ENCODE peak calls at places on chromosomes 1 and 21, in six cellular contexts. Q, F, M, G, C and Y are unnamed samples.

GRCh38 chr21:45975017-45975595 is 6.5 kb upstream of the COL6A1 start:
- DNase-seq in C (no peak), G (peak), M (no peak), F (no peak), Q (no peak), Y (no peak)

GRCh38 chr1:197222780-197223179 is 45.3 kb upstream of the CRB1 start:
- DNase-seq in G (no peak), Q (no peak), C (no peak), F (no peak), M (no peak), Y (no peak)

GRCh38 chr1:8677782-8678181 is 139.7 kb downstream of the RERE start:
- DNase-seq in G (no peak), M (no peak), F (no peak), C (no peak), Q (no peak), Y (no peak)

GRCh38 chr1:193251950-193252349 is 65.5 kb upstream of the B3GALT2 start:
- DNase-seq in M (no peak), F (no peak), G (no peak), Q (no peak), C (no peak), Y (no peak)

GRCh38 chr1:246329900-246330299 is 177.2 kb downstream of the SMYD3 start:
- DNase-seq in M (no peak), F (no peak), G (peak), C (no peak), Q (peak), Y (no peak)

GRCh38 chr1:50271968-50272578 is 151.2 kb downstream of the DMRTA2 start:
- DNase-seq in M (peak), Q (peak), G (peak), F (no peak), C (peak), Y (no peak)

GRCh38 chr1:26411624-26412074 is 1.0 kb downstream of the LIN28A start:
- DNase-seq in F (no peak), G (no peak), M (no peak), Q (no peak), C (no peak), Y (no peak)

GRCh38 chr1:93871356-93871755 is 7.7 kb downstream of the DNTTIP2 start:
- DNase-seq in Q (no peak), C (no peak), M (no peak), F (no peak), G (no peak), Y (no peak)

GRCh38 chr1:43454270-43455011 is 710 bp upstream of the HYI start:
- DNase-seq in G (peak), F (peak), C (peak), M (no peak), Q (peak), Y (peak)

GRCh38 chr21:37668462-37669239 is 247.6 kb downstream of the KCNJ6 start:
- DNase-seq in Q (no peak), G (no peak), F (no peak), C (no peak), M (no peak), Y (no peak)

GRCh38 chr1:2637472-2637871 is 4.7 kb upstream of the MMEL1 start:
- DNase-seq in Q (no peak), M (no peak), G (no peak), C (no peak), F (no peak), Y (no peak)

GRCh38 chr1:203860396-203860951 is 925 bp upstream of the SNRPE start:
- DNase-seq in F (no peak), M (no peak), Q (no peak), G (peak), C (no peak), Y (peak)

GRCh38 chr1:207948536-207949250 is 37.8 kb upstream of the CD34 start:
- DNase-seq in M (no peak), F (no peak), Q (no peak), G (no peak), C (no peak), Y (no peak)

GRCh38 chr1:67741121-67741520 is 56.1 kb downstream of the GADD45A start:
- DNase-seq in Q (no peak), G (no peak), M (no peak), C (no peak), F (no peak), Y (no peak)

GRCh38 chr21:35556536-35556935 is 503.8 kb downstream of the SETD4 start:
- DNase-seq in G (no peak), M (no peak), F (no peak), Q (no peak), C (no peak), Y (no peak)

GRCh38 chr1:54282101-54282847 is 82.3 kb downstream of the MRPL37 start:
- DNase-seq in M (no peak), G (no peak), Q (no peak), F (no peak), C (no peak), Y (no peak)

GRCh38 chr1:43366179-43366578 is 1.6 kb downstream of the ELOVL1 start:
- DNase-seq in F (no peak), C (no peak), Q (peak), M (no peak), G (peak), Y (no peak)

GRCh38 chr1:32052887-32053286 is 19.9 kb upstream of the TMEM39B start:
- DNase-seq in G (peak), F (no peak), Q (no peak), M (no peak), C (no peak), Y (no peak)

GRCh38 chr21:18041012-18041411 is 203.6 kb upstream of the CHODL start:
- DNase-seq in C (no peak), G (peak), M (no peak), Q (peak), F (no peak), Y (no peak)

GRCh38 chr1:150895618-150896017 is 8.7 kb downstream of the CTXND2 start:
- DNase-seq in C (no peak), M (peak), F (no peak), Q (no peak), G (peak), Y (peak)

GRCh38 chr1:215568287-215568692 is 1.2 kb downstream of the KCTD3 start:
- DNase-seq in C (peak), G (no peak), F (no peak), M (no peak), Q (peak), Y (no peak)

GRCh38 chr1:4086921-4087320 is 186.8 kb upstream of the C1orf174 start:
- DNase-seq in Q (no peak), C (no peak), M (no peak), F (no peak), G (no peak), Y (no peak)

GRCh38 chr1:59473813-59474212 is 176.9 kb downstream of the FGGY start:
- DNase-seq in Q (no peak), G (no peak), M (no peak), F (no peak), C (no peak), Y (no peak)

GRCh38 chr1:32404956-32405355 is 10.7 kb upstream of the BSDC1 start:
- DNase-seq in Q (no peak), M (no peak), C (no peak), F (no peak), G (no peak), Y (no peak)

GRCh38 chr21:42624095-42624830 is 29.2 kb upstream of the PDE9A start:
- DNase-seq in M (no peak), Q (no peak), G (peak), C (no peak), F (no peak), Y (no peak)

GRCh38 chr1:101653482-101653946 is 343.2 kb downstream of the OLFM3 start:
- DNase-seq in M (no peak), F (no peak), G (peak), Q (peak), C (peak), Y (no peak)

GRCh38 chr1:110975265-110975664 is 11.5 kb upstream of the LRIF1 start:
- DNase-seq in F (no peak), C (no peak), Q (no peak), M (no peak), G (no peak), Y (no peak)

GRCh38 chr21:42614811-42615342 is 38.5 kb upstream of the PDE9A start:
- DNase-seq in M (no peak), G (peak), C (no peak), Q (peak), F (peak), Y (peak)

GRCh38 chr1:154454391-154455120 is 47.5 kb upstream of the TDRD10 start:
- DNase-seq in F (no peak), Q (no peak), C (no peak), G (no peak), M (no peak), Y (no peak)

GRCh38 chr1:207808322-207808705 is 56.5 kb downstream of the CD46 start:
- DNase-seq in G (no peak), M (no peak), Q (no peak), F (no peak), C (no peak), Y (peak)

GRCh38 chr1:65174585-65174984 is 26.6 kb downstream of the AK4 start:
- DNase-seq in M (no peak), F (no peak), G (peak), Q (peak), C (no peak), Y (peak)

GRCh38 chr1:101205457-101205856 is 31.4 kb upstream of the S1PR1 start:
- DNase-seq in M (no peak), G (no peak), F (no peak), C (no peak), Q (no peak), Y (no peak)

GRCh38 chr1:65386452-65386851 is 34.0 kb upstream of the LEPR start:
- DNase-seq in F (no peak), M (no peak), G (no peak), Q (no peak), C (no peak), Y (no peak)

GRCh38 chr1:67441183-67441582 is 11.0 kb upstream of the SERBP1 start:
- DNase-seq in C (no peak), G (peak), Q (peak), M (no peak), F (peak), Y (no peak)

GRCh38 chr1:8142955-8143629 is 117.0 kb upstream of the ERRFI1 start:
- DNase-seq in C (no peak), M (no peak), G (no peak), Q (no peak), F (no peak), Y (no peak)